ENCODE peak calls at places on chromosomes 16 and 17, in four cellular contexts. Q, B, R and E are unnamed samples.

GRCh38 chr16:86697715-86698114 is 119.4 kb downstream of the FOXL1 start:
- DNase-seq in Q (peak; percentile 43), B (no peak), R (peak; percentile 70), E (no peak)

GRCh38 chr16:4116328-4117249 is at the start of gene ADCY9:
- DNase-seq in Q (peak; percentile 84), B (peak; percentile 77), R (peak; percentile 83), E (peak; percentile 81)

GRCh38 chr17:40323731-40324650 is 15.0 kb downstream of the RARA start:
- DNase-seq in Q (peak; percentile 53), B (no peak), R (no peak), E (peak; percentile 61)

GRCh38 chr17:44605116-44605505 is 47.8 kb downstream of the FZD2 start:
- DNase-seq in Q (no peak), B (no peak), R (peak; percentile 92), E (no peak)

GRCh38 chr17:64236827-64237403 is 26.1 kb downstream of the TEX2 start:
- DNase-seq in Q (peak; percentile 17), B (no peak), R (no peak), E (no peak)

GRCh38 chr17:37160940-37161339 is 212.2 kb downstream of the AATF start:
- DNase-seq in Q (peak; percentile 22), B (no peak), R (no peak), E (no peak)

GRCh38 chr16:79893445-79893844 is 292.9 kb upstream of the MAF start:
- DNase-seq in Q (no peak), B (no peak), R (no peak), E (no peak)

GRCh38 chr16:87628940-87629339 is 26.6 kb downstream of the JPH3 start:
- DNase-seq in Q (peak; percentile 24), B (peak; percentile 39), R (no peak), E (no peak)

GRCh38 chr17:4858068-4858879 is 25.1 kb downstream of the MINK1 start:
- DNase-seq in Q (no peak), B (no peak), R (peak; percentile 56), E (no peak)

GRCh38 chr16:84065536-84066132 is 23.0 kb upstream of the SLC38A8 start:
- DNase-seq in Q (peak; percentile 44), B (peak; percentile 59), R (peak; percentile 69), E (peak; percentile 54)

GRCh38 chr17:82858376-82859126 is 18.7 kb upstream of the ZNF750 start:
- DNase-seq in Q (no peak), B (no peak), R (no peak), E (peak; percentile 29)

GRCh38 chr16:27174798-27175197 is 28.5 kb upstream of the KDM8 start:
- DNase-seq in Q (peak; percentile 82), B (no peak), R (no peak), E (no peak)

GRCh38 chr16:78237346-78237745 is 137.9 kb downstream of the WWOX start:
- DNase-seq in Q (no peak), B (no peak), R (no peak), E (no peak)

GRCh38 chr17:41048441-41048840 is 1.3 kb upstream of the KRTAP2-1 start:
- DNase-seq in Q (peak; percentile 78), B (no peak), R (no peak), E (no peak)

GRCh38 chr17:74750327-74751069 is 2.1 kb downstream of the NHERF1 start:
- DNase-seq in Q (no peak), B (no peak), R (no peak), E (peak; percentile 98)

GRCh38 chr16:27317738-27318398 is 4.1 kb downstream of the IL4R start:
- DNase-seq in Q (no peak), B (no peak), R (no peak), E (no peak)

GRCh38 chr17:17679748-17680147 is 1.5 kb upstream of the RAI1 start:
- DNase-seq in Q (no peak), B (no peak), R (no peak), E (no peak)

GRCh38 chr17:63740464-63741181 is 976 bp downstream of the STRADA start:
- DNase-seq in Q (peak; percentile 8), B (peak; percentile 31), R (no peak), E (no peak)

GRCh38 chr16:81873843-81874752 is 95.0 kb downstream of the PLCG2 start:
- DNase-seq in Q (peak; percentile 20), B (peak; percentile 81), R (peak; percentile 45), E (peak; percentile 58)

GRCh38 chr17:44607836-44608690 is 48.2 kb upstream of the MEIOC start:
- DNase-seq in Q (peak; percentile 83), B (no peak), R (peak; percentile 94), E (no peak)

GRCh38 chr16:61324044-61324443 is 712.2 kb downstream of the CDH8 start:
- DNase-seq in Q (no peak), B (no peak), R (no peak), E (no peak)

GRCh38 chr17:17439971-17440843 is 36.6 kb upstream of the MED9 start:
- DNase-seq in Q (peak; percentile 46), B (peak; percentile 75), R (peak; percentile 97), E (peak; percentile 74)

GRCh38 chr17:40338058-40338457 is 26.5 kb downstream of the GJD3 start:
- DNase-seq in Q (no peak), B (no peak), R (no peak), E (no peak)

DNA sequence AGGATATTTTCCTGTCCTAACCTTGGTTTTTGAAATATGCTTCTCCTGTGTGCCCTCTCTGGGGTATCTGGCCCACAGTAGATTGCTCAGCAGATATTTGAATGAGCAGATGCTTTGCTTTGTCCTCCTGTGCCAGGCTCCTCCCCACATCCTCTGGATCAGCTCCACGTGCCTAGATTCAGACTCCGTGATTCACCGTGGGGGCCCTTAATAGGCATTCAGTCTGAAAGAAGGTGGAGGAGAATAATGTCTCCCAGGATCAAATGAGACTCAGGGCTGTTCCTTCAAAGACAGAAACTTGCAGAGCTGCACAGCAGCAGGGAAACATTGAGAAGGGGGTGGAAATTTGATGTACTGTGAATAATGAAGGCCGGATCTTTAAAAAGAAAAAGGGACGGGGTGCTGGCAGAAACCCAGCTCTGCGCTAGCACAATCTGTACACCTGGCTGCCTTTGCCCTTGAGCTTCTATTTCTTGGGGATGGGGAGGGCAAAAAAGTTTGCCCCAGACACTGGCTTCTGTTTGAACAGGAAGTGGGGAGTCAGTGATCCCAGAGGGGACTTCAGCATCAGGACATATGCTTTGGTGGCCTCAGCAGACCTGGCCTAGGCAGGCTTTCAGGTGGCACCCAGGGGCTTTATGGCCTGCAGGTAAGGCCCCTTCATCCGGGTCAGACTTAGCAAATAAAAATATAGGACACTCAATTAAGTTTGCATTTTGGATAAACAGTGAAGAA is 15.9 kb upstream of the SLC12A3 start:
- DNase-seq in Q (peak; percentile 89), B (peak; percentile 41), R (peak; percentile 59), E (no peak)
- H3K27ac ChIP-seq in Q (no peak overlapping the region), B (no peak overlapping the region), R (peak overlapping the region; percentile 3), E (peak overlapping the region; percentile 68)

GRCh38 chr17:9242497-9242881 is 221.2 kb downstream of the NTN1 start:
- DNase-seq in Q (no peak), B (no peak), R (peak; percentile 62), E (no peak)

GRCh38 chr17:9241371-9241712 is 220.0 kb downstream of the NTN1 start:
- DNase-seq in Q (no peak), B (no peak), R (peak; percentile 51), E (peak; percentile 22)

GRCh38 chr17:9241774-9242496 is 220.6 kb downstream of the NTN1 start:
- DNase-seq in Q (no peak), B (no peak), R (no peak), E (no peak)

GRCh38 chr17:9242983-9243382 is 221.7 kb downstream of the NTN1 start:
- DNase-seq in Q (no peak), B (no peak), R (peak; percentile 69), E (no peak)

DNA sequence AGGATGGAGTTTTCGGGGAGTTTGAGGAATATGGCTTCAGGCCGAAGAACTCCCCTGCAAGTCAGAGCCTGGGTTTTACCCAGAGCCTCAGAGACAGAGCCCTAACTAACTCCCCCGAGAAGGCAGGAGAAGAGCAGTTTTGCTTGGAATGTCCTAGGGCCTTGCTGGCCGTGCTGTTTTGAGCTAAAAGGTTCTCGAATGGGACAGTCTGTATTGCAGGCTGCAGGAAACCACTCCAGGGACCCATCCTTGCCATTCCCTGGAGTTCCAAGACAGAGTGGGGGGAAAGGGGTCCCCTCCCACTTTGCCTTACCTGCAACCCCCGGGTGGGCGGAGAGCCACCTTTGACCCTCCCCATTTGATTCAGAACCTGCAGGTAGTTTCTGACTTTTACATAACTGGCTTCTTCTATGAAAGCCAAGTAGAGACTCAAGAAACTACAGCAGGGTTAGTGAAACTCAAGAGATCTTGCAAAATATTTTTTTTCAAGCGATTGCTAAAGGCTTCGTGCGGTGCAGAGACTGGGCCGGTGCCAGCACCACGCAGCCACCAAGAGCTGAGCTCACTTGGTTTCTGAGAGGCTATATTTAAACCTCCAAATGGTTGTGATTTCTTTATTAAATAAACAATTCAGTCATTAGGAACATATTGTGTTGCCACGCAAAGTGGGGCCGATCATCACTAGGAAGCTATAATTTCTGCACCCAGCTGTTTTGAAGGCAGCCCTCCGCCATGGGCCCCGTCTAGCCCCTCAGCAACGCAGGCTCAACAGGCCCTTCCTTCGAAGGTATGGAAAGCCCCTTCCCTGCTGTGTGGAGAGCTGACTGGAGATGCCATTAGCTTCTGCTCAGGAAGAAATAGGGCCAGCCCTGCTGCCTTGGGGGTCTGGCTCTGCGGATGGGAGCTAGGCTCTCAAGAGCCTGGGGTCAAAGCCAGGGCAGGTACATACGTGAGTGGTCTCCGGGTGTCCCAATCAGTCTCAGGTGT is 223.0 kb downstream of the NTN1 start:
- DNase-seq in Q (no peak), B (no peak), R (no peak), E (peak; percentile 35)
- H3K4me1 ChIP-seq in Q (peaks cover 12% of the 10 kb centered on the region), B (no peaks in the 10 kb centered on the region), R (peaks cover 30% of the 10 kb centered on the region), E (peaks cover 22% of the 10 kb centered on the region)

DNA sequence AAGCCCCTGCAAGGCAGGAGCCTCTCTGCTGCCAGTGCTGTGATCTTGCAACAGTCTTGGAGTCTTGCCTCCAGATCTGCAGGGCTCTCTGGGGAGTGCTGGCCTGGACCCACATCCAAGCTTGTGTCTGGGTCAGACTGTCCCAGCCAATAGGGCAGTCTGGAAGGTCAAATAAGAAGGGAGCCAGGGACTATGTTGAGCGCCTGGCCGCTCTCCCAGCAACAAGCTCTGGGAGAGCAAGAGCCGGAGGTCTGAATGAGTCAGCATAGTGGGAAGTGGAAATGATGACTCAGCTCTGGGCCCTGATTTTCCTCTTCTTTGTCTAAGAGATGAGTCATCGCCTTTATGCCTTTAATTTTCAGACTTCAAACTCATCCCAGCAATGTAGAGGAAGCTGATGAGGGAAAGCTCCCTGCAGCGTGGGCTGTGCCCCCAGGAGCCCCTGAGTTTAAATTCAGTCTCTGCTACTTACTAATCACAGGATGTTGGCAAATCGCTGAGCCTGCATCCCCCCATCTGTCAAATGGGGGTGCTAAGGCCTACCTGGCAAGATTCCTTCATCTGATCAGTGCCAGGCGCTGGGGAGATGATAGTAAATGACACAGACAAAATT is 43.6 kb upstream of the HAPSTR1 start:
- DNase-seq in Q (peak; percentile 99), B (no peak), R (peak; percentile 83), E (peak; percentile 83)
- H3K27ac ChIP-seq in Q (peak overlapping the region; percentile 59), B (no peak overlapping the region), R (peak overlapping the region; percentile 58), E (no peak overlapping the region)

GRCh38 chr16:89434490-89434889 is 55.9 kb downstream of the ANKRD11 start:
- DNase-seq in Q (no peak), B (no peak), R (no peak), E (no peak)

GRCh38 chr16:89435051-89435450 is 55.3 kb downstream of the ANKRD11 start:
- DNase-seq in Q (no peak), B (no peak), R (no peak), E (no peak)

GRCh38 chr16:89431158-89431584 is 59.2 kb downstream of the ANKRD11 start:
- DNase-seq in Q (peak; percentile 80), B (no peak), R (no peak), E (no peak)

GRCh38 chr16:89430436-89431157 is 59.8 kb downstream of the ANKRD11 start:
- DNase-seq in Q (peak; percentile 61), B (no peak), R (no peak), E (no peak)

DNA sequence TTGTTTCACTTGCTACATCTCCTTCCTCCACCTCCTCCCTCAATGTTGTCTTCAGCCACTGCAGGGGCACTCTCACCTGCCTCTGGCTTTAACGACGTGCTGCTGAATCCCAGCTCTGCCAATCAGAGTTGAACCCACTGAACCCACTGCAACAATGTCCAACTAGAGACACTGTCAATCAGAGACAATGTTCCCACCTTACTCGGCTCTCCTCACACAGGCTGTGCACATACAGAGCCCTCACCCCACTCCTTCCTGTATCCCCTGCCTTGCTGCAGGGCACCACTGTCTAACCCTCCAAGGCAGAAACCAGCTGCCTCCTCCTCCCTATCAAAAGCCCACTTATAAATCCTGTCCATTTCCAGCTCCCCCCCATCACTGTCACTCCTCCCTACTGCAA is 58.7 kb downstream of the ANKRD11 start:
- DNase-seq in Q (no peak), B (no peak), R (no peak), E (no peak)
- H3K4me1 ChIP-seq in Q (peaks cover 22% of the 10 kb centered on the region), B (no peaks in the 10 kb centered on the region), R (peaks cover 3% of the 10 kb centered on the region), E (peaks cover 45% of the 10 kb centered on the region)